ENCODE peak calls at places on chromosomes 11 and 22, in four cellular contexts. Y, W, S and Z are unnamed samples.

GRCh38 chr11:78062671-78063070 is 990 bp upstream of the THRSP start:
- DNase-seq in W (no peak), S (no peak), Y (no peak), Z (no peak)

GRCh38 chr11:76288166-76288978 is 82.1 kb upstream of the WNT11 start:
- DNase-seq in Y (no peak), S (no peak), W (no peak), Z (no peak)

GRCh38 chr22:19902245-19902699 is 39.3 kb upstream of the COMT start:
- DNase-seq in S (no peak), Y (no peak), W (no peak), Z (no peak)

GRCh38 chr11:103031834-103032233 is 60.1 kb downstream of the DCUN1D5 start:
- DNase-seq in S (no peak), W (no peak), Y (no peak), Z (no peak)

GRCh38 chr11:60810583-60810982 is 25.4 kb downstream of the MS4A10 start:
- DNase-seq in S (no peak), W (no peak), Y (no peak), Z (no peak)

GRCh38 chr11:34256591-34256990 is 101.2 kb downstream of the ABTB2 start:
- DNase-seq in W (no peak), Y (no peak), S (no peak), Z (no peak)

GRCh38 chr11:3090096-3090901 is 33.1 kb upstream of the CARS1 start:
- DNase-seq in S (no peak), W (no peak), Y (peak; percentile 46), Z (no peak)

GRCh38 chr11:117901601-117902000 is 25.1 kb upstream of the FXYD6 start:
- DNase-seq in W (peak; percentile 28), S (no peak), Y (peak; percentile 48), Z (no peak)

GRCh38 chr11:130674686-130675085 is 226.2 kb downstream of the ADAMTS15 start:
- DNase-seq in Y (no peak), S (no peak), W (no peak), Z (no peak)

GRCh38 chr11:3197044-3197715 is 21.4 kb downstream of the MRGPRG start:
- DNase-seq in W (no peak), S (no peak), Y (no peak), Z (no peak)

GRCh38 chr11:66561178-66561974 is 7.0 kb downstream of the CTSF start:
- DNase-seq in S (no peak), Y (no peak), W (no peak), Z (no peak)

GRCh38 chr11:128892866-128893565 is 1.9 kb downstream of the KCNJ5 start:
- DNase-seq in Y (peak; percentile 25), W (no peak), S (no peak), Z (no peak)

GRCh38 chr11:78460468-78460867 is 42.8 kb upstream of the GAB2 start:
- DNase-seq in Y (no peak), W (no peak), S (no peak), Z (no peak)

GRCh38 chr22:16601437-16602223 is 9.0 kb upstream of the CCT8L2 start:
- DNase-seq in Y (no peak), S (no peak), W (no peak), Z (no peak)

GRCh38 chr11:2088746-2089535 is 50.2 kb downstream of the IGF2 start:
- DNase-seq in S (peak; percentile 57), W (no peak), Y (peak; percentile 25), Z (peak; percentile 13)

GRCh38 chr11:76123243-76123642 is 83.1 kb downstream of the WNT11 start:
- DNase-seq in Y (no peak), S (no peak), W (no peak), Z (no peak)

GRCh38 chr22:48972979-48973693 is 854.5 kb downstream of the BRD1 start:
- DNase-seq in S (no peak), Y (no peak), W (no peak), Z (no peak)

GRCh38 chr22:18091916-18092526 is 14.2 kb downstream of the PEX26 start:
- DNase-seq in W (peak; percentile 92), Y (peak; percentile 87), S (peak; percentile 40), Z (peak; percentile 79)

GRCh38 chr11:103354656-103355055 is 245.4 kb downstream of the DYNC2H1 start:
- DNase-seq in W (no peak), Y (no peak), S (no peak), Z (no peak)

GRCh38 chr22:20807315-20807752 is 33.4 kb downstream of the SERPIND1 start:
- DNase-seq in S (peak; percentile 69), Y (no peak), W (peak; percentile 28), Z (no peak)

GRCh38 chr11:96782632-96783031 is 392.8 kb downstream of the JRKL start:
- DNase-seq in S (no peak), W (no peak), Y (no peak), Z (no peak)

GRCh38 chr22:30116362-30117117 is 36.3 kb downstream of the HORMAD2 start:
- DNase-seq in Y (no peak), W (no peak), S (no peak), Z (no peak)

GRCh38 chr11:46475926-46476545 is 84.5 kb upstream of the CHRM4 start:
- DNase-seq in Y (no peak), S (no peak), W (no peak), Z (no peak)

GRCh38 chr11:130441726-130442125 is 6.7 kb upstream of the ADAMTS15 start:
- DNase-seq in Y (no peak), S (no peak), W (no peak), Z (no peak)

GRCh38 chr11:6631356-6631890 is 12.2 kb upstream of the TPP1 start:
- DNase-seq in Y (no peak), S (no peak), W (no peak), Z (no peak)

GRCh38 chr11:6630632-6631291 is 11.5 kb upstream of the TPP1 start:
- DNase-seq in S (no peak), W (no peak), Y (no peak), Z (no peak)

GRCh38 chr11:6628526-6628925 is 9.3 kb upstream of the TPP1 start:
- DNase-seq in S (no peak), Y (no peak), W (no peak), Z (no peak)

GRCh38 chr11:6629573-6629891 is 10.3 kb upstream of the TPP1 start:
- DNase-seq in W (no peak), Y (no peak), S (no peak), Z (no peak)

GRCh38 chr11:6629892-6630631 is 10.8 kb upstream of the TPP1 start:
- DNase-seq in Y (no peak), S (no peak), W (no peak), Z (no peak)
- H3K4me1 ChIP-seq in Y (no peaks in the 10 kb centered on the region), S (no peaks in the 10 kb centered on the region), W (no peaks in the 10 kb centered on the region), Z (peaks cover 7% of the 10 kb centered on the region)

GRCh38 chr11:120255519-120255866 is 15.6 kb downstream of the POU2F3 start:
- DNase-seq in Y (no peak), W (no peak), S (no peak), Z (no peak)
- H3K4me3 ChIP-seq in Y (no peak overlapping the region), W (no peak overlapping the region), S (no peak overlapping the region), Z (no peak overlapping the region)

GRCh38 chr22:37209140-37209845 is 3.0 kb downstream of the SSTR3 start:
- DNase-seq in W (no peak), S (no peak), Y (peak; percentile 20), Z (peak; percentile 4)
- TF ChIP-seq POLR2A in W (no peak), S (no peak), Y (no peak), Z (no peak)

GRCh38 chr11:68495330-68495729 is 34.8 kb downstream of the PPP6R3 start:
- DNase-seq in S (no peak), Y (no peak), W (no peak), Z (no peak)

GRCh38 chr11:68498903-68499883 is 38.6 kb downstream of the PPP6R3 start:
- DNase-seq in S (no peak), Y (no peak), W (no peak), Z (no peak)

GRCh38 chr11:68498313-68498712 is 37.8 kb downstream of the PPP6R3 start:
- DNase-seq in S (no peak), W (no peak), Y (no peak), Z (no peak)

GRCh38 chr11:68495872-68496271 is 35.3 kb downstream of the PPP6R3 start:
- DNase-seq in S (no peak), Y (no peak), W (no peak), Z (no peak)

GRCh38 chr11:68497761-68498160 is 37.2 kb downstream of the PPP6R3 start:
- DNase-seq in S (no peak), W (no peak), Y (no peak), Z (no peak)
- H3K4me1 ChIP-seq in S (peaks cover 13% of the 10 kb centered on the region), W (no peaks in the 10 kb centered on the region), Y (no peaks in the 10 kb centered on the region), Z (peaks cover 25% of the 10 kb centered on the region)

DNA sequence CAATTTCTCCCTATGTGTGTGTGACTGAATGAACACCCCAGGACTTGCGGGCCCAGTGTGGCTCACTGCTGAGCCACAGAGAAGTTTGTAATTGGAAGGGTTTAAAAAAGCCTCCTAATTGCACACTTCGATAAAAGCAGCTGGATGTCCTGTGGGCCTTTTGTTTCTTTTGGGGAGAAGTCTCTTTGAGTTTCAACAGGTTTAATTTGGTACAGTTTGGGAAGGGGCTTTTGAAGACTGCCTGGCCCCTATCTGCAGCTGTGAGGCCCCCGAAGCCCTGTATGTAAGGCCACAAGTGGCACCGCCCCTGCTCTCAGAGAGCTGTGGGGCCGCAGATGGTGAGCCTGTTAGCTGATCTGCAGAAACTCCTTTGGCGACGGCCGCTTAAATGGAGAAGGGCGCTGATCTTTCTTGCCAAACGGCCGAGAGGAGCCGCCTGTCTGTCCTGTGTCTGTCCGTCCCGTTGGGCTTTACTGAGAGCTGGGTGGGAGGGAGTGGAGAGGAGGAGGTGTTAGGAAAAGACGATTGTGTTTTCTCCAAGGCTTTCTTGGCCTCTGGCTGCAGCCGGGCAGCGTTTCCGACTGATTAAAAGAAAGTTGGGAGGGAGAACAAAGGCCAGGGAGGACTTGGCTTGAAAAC is 2.1 kb downstream of the FBLN1 start:
- DNase-seq in W (no peak), Y (no peak), S (no peak), Z (no peak)
- H3K4me3 ChIP-seq in W (no peak overlapping the region), Y (peak overlapping the region; percentile 62), S (no peak overlapping the region), Z (peak overlapping the region; percentile 57)